ENCODE peak calls at places on chromosomes 11 and 22, in nine cellular contexts. One of them, this sample, is unnamed.

GRCh38 chr11:82718307-82718706 is 15.4 kb downstream of the FAM181B start:
- DNase-seq in PC-3: peak
- DNase-seq in cardiac muscle cell: peak
- DNase-seq in prostate gland: no peak
- DNase-seq in substantia nigra: peak
- DNase-seq in heart left ventricle: no peak
- DNase-seq in sigmoid colon: no peak
- DNase-seq in dorsolateral prefrontal cortex: peak
- DNase-seq in body of pancreas: peak
- DNase-seq in this sample: no peak

GRCh38 chr11:126138636-126139540 is 72.6 kb downstream of the RPUSD4 start:
- DNase-seq in dorsolateral prefrontal cortex: no peak
- DNase-seq in body of pancreas: no peak
- DNase-seq in PC-3: no peak
- DNase-seq in substantia nigra: no peak
- DNase-seq in heart left ventricle: no peak
- DNase-seq in prostate gland: no peak
- DNase-seq in cardiac muscle cell: peak
- DNase-seq in sigmoid colon: peak
- DNase-seq in this sample: peak

GRCh38 chr22:20948450-20948849 is 18.6 kb upstream of the AIFM3 start:
- DNase-seq in substantia nigra: no peak
- DNase-seq in heart left ventricle: no peak
- DNase-seq in prostate gland: no peak
- DNase-seq in sigmoid colon: no peak
- DNase-seq in PC-3: no peak
- DNase-seq in dorsolateral prefrontal cortex: no peak
- DNase-seq in cardiac muscle cell: no peak
- DNase-seq in body of pancreas: no peak
- DNase-seq in this sample: no peak

GRCh38 chr11:103532133-103532788 is 423.0 kb downstream of the DYNC2H1 start:
- DNase-seq in dorsolateral prefrontal cortex: no peak
- DNase-seq in PC-3: peak
- DNase-seq in body of pancreas: no peak
- DNase-seq in heart left ventricle: no peak
- DNase-seq in sigmoid colon: no peak
- DNase-seq in cardiac muscle cell: peak
- DNase-seq in prostate gland: no peak
- DNase-seq in substantia nigra: no peak
- DNase-seq in this sample: no peak

GRCh38 chr11:71452354-71453020 is 516 bp upstream of the NADSYN1 start:
- DNase-seq in heart left ventricle: peak
- DNase-seq in cardiac muscle cell: peak
- DNase-seq in prostate gland: peak
- DNase-seq in PC-3: peak
- DNase-seq in sigmoid colon: peak
- DNase-seq in dorsolateral prefrontal cortex: peak
- DNase-seq in substantia nigra: no peak
- DNase-seq in body of pancreas: peak
- DNase-seq in this sample: peak

GRCh38 chr11:64556044-64556720 is 34.8 kb upstream of the SLC22A12 start:
- DNase-seq in PC-3: no peak
- DNase-seq in sigmoid colon: peak
- DNase-seq in prostate gland: no peak
- DNase-seq in substantia nigra: no peak
- DNase-seq in dorsolateral prefrontal cortex: no peak
- DNase-seq in heart left ventricle: no peak
- DNase-seq in cardiac muscle cell: no peak
- DNase-seq in body of pancreas: no peak
- DNase-seq in this sample: no peak

GRCh38 chr11:119479685-119480275 is 56.8 kb upstream of the THY1 start:
- DNase-seq in prostate gland: no peak
- DNase-seq in heart left ventricle: no peak
- DNase-seq in dorsolateral prefrontal cortex: no peak
- DNase-seq in substantia nigra: no peak
- DNase-seq in sigmoid colon: no peak
- DNase-seq in PC-3: peak
- DNase-seq in cardiac muscle cell: peak
- DNase-seq in body of pancreas: no peak
- DNase-seq in this sample: peak

GRCh38 chr11:34825670-34826383 is 90.4 kb downstream of the APIP start:
- DNase-seq in body of pancreas: peak
- DNase-seq in cardiac muscle cell: no peak
- DNase-seq in heart left ventricle: no peak
- DNase-seq in substantia nigra: no peak
- DNase-seq in dorsolateral prefrontal cortex: no peak
- DNase-seq in sigmoid colon: no peak
- DNase-seq in PC-3: peak
- DNase-seq in prostate gland: peak
- DNase-seq in this sample: no peak

GRCh38 chr11:88089134-88089533 is 86.1 kb downstream of the RAB38 start:
- DNase-seq in sigmoid colon: no peak
- DNase-seq in dorsolateral prefrontal cortex: no peak
- DNase-seq in prostate gland: no peak
- DNase-seq in heart left ventricle: no peak
- DNase-seq in PC-3: no peak
- DNase-seq in cardiac muscle cell: no peak
- DNase-seq in body of pancreas: no peak
- DNase-seq in substantia nigra: no peak
- DNase-seq in this sample: no peak

GRCh38 chr11:70424765-70425164 is 26.4 kb downstream of the CTTN start:
- DNase-seq in cardiac muscle cell: no peak
- DNase-seq in heart left ventricle: no peak
- DNase-seq in sigmoid colon: no peak
- DNase-seq in PC-3: no peak
- DNase-seq in prostate gland: no peak
- DNase-seq in dorsolateral prefrontal cortex: no peak
- DNase-seq in body of pancreas: no peak
- DNase-seq in substantia nigra: no peak
- DNase-seq in this sample: no peak

GRCh38 chr22:48261706-48262105 is 1499.3 kb downstream of the TBC1D22A start:
- DNase-seq in sigmoid colon: no peak
- DNase-seq in heart left ventricle: no peak
- DNase-seq in prostate gland: no peak
- DNase-seq in cardiac muscle cell: no peak
- DNase-seq in PC-3: no peak
- DNase-seq in body of pancreas: no peak
- DNase-seq in dorsolateral prefrontal cortex: no peak
- DNase-seq in substantia nigra: no peak
- DNase-seq in this sample: no peak

GRCh38 chr11:101717621-101718020 is 133.8 kb upstream of the TRPC6 start:
- DNase-seq in dorsolateral prefrontal cortex: no peak
- DNase-seq in prostate gland: no peak
- DNase-seq in heart left ventricle: no peak
- DNase-seq in PC-3: peak
- DNase-seq in substantia nigra: no peak
- DNase-seq in cardiac muscle cell: no peak
- DNase-seq in body of pancreas: no peak
- DNase-seq in sigmoid colon: no peak
- DNase-seq in this sample: no peak

GRCh38 chr22:17970205-17970708 is 54.1 kb downstream of the MICAL3 start:
- DNase-seq in substantia nigra: no peak
- DNase-seq in heart left ventricle: no peak
- DNase-seq in body of pancreas: no peak
- DNase-seq in dorsolateral prefrontal cortex: no peak
- DNase-seq in prostate gland: no peak
- DNase-seq in cardiac muscle cell: peak
- DNase-seq in sigmoid colon: no peak
- DNase-seq in PC-3: no peak
- DNase-seq in this sample: no peak

GRCh38 chr22:32579533-32580220 is 105.1 kb downstream of the FBXO7 start:
- DNase-seq in prostate gland: no peak
- DNase-seq in PC-3: no peak
- DNase-seq in dorsolateral prefrontal cortex: no peak
- DNase-seq in sigmoid colon: no peak
- DNase-seq in heart left ventricle: peak
- DNase-seq in substantia nigra: no peak
- DNase-seq in body of pancreas: no peak
- DNase-seq in cardiac muscle cell: no peak
- DNase-seq in this sample: no peak
- H3K27ac ChIP-seq in prostate gland: no peak
- H3K27ac ChIP-seq in PC-3: no peak
- H3K27ac ChIP-seq in dorsolateral prefrontal cortex: no peak
- H3K27ac ChIP-seq in sigmoid colon: no peak
- H3K27ac ChIP-seq in heart left ventricle: peak
- H3K27ac ChIP-seq in substantia nigra: no peak
- H3K27ac ChIP-seq in body of pancreas: no peak
- H3K27ac ChIP-seq in cardiac muscle cell: no peak
- H3K27ac ChIP-seq in this sample: peak

DNA sequence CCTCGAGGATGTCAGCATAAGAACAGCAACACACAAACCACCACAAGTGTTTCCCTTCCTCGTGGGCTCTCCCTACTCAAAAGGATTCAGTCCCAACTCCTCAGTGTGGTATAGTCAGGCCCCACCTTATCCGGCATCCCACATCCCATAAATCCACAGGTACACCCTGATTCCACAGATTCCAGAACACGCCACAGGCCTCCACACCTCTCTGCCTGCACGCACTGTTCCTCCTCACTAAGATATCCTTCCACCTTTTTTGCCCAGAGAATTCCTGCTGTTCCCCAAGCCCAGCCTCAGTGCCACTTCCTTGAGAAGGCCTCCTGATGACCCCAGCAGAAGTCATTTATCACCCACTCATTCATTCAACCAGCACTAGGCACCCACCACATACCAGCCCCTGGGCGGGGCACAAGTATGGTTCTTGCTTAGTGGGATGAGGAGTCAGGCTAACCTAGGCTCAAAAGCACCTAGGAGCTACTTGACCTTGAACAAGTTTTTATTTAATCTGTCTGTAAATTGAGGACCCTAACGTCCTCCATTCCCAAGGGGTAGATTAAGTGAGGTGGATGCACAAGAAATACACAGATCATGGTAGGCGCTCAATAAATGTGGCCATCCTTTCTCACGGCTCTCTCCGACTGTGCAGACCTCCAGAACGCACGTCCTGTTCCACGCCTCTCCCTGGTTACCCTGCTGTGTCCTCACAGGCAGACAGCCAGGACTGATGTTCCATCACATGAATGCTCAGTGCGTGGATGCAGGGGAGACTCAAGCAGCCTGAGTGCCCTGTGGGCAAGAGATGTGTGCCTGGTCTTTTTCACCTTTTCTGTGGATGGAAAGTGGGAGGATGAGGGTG is 2.1 kb upstream of the KCNJ4 start:
- DNase-seq in substantia nigra: no peak
- DNase-seq in PC-3: no peak
- DNase-seq in prostate gland: no peak
- DNase-seq in cardiac muscle cell: no peak
- DNase-seq in heart left ventricle: no peak
- DNase-seq in body of pancreas: no peak
- DNase-seq in dorsolateral prefrontal cortex: no peak
- DNase-seq in sigmoid colon: no peak
- DNase-seq in this sample: no peak
- H3K27ac ChIP-seq in substantia nigra: no peak
- H3K27ac ChIP-seq in PC-3: no peak
- H3K27ac ChIP-seq in prostate gland: no peak
- H3K27ac ChIP-seq in cardiac muscle cell: no peak
- H3K27ac ChIP-seq in heart left ventricle: no peak
- H3K27ac ChIP-seq in body of pancreas: no peak
- H3K27ac ChIP-seq in dorsolateral prefrontal cortex: no peak
- H3K27ac ChIP-seq in sigmoid colon: no peak
- H3K27ac ChIP-seq in this sample: no peak

GRCh38 chr11:16889905-16890304 is 124.3 kb downstream of the PLEKHA7 start:
- DNase-seq in dorsolateral prefrontal cortex: no peak
- DNase-seq in cardiac muscle cell: no peak
- DNase-seq in substantia nigra: no peak
- DNase-seq in PC-3: no peak
- DNase-seq in heart left ventricle: no peak
- DNase-seq in prostate gland: no peak
- DNase-seq in body of pancreas: no peak
- DNase-seq in sigmoid colon: no peak
- DNase-seq in this sample: no peak

GRCh38 chr11:16891964-16892363 is 122.2 kb downstream of the PLEKHA7 start:
- DNase-seq in dorsolateral prefrontal cortex: no peak
- DNase-seq in heart left ventricle: no peak
- DNase-seq in prostate gland: no peak
- DNase-seq in cardiac muscle cell: peak
- DNase-seq in sigmoid colon: no peak
- DNase-seq in PC-3: peak
- DNase-seq in substantia nigra: no peak
- DNase-seq in body of pancreas: no peak
- DNase-seq in this sample: no peak

GRCh38 chr11:16893456-16894076 is 120.6 kb downstream of the PLEKHA7 start:
- DNase-seq in dorsolateral prefrontal cortex: no peak
- DNase-seq in substantia nigra: no peak
- DNase-seq in sigmoid colon: no peak
- DNase-seq in heart left ventricle: no peak
- DNase-seq in body of pancreas: peak
- DNase-seq in PC-3: peak
- DNase-seq in cardiac muscle cell: no peak
- DNase-seq in prostate gland: peak
- DNase-seq in this sample: no peak

GRCh38 chr11:16890442-16890841 is 123.8 kb downstream of the PLEKHA7 start:
- DNase-seq in PC-3: no peak
- DNase-seq in prostate gland: no peak
- DNase-seq in cardiac muscle cell: no peak
- DNase-seq in substantia nigra: no peak
- DNase-seq in heart left ventricle: no peak
- DNase-seq in body of pancreas: no peak
- DNase-seq in dorsolateral prefrontal cortex: no peak
- DNase-seq in sigmoid colon: no peak
- DNase-seq in this sample: no peak

DNA sequence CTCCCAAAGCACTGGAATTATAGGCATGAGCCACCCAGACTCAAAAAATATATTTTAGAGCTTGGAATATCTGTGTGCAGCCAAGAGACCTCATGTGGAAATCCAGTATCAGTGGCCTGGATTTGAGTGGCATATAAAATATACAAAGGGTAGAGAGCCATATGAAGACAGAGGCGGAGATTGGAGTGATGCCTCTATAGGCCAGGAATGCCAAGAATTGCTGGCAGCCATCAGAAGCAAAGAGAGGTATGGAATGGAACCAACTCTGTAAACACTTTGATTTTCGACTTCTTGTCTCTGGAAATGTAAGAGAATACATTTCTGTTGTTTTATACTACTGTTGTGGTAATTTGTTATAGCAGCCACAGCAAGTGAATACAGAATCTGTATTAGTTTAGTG is 123.0 kb downstream of the PLEKHA7 start:
- DNase-seq in cardiac muscle cell: peak
- DNase-seq in sigmoid colon: no peak
- DNase-seq in heart left ventricle: no peak
- DNase-seq in body of pancreas: no peak
- DNase-seq in substantia nigra: no peak
- DNase-seq in prostate gland: no peak
- DNase-seq in PC-3: peak
- DNase-seq in dorsolateral prefrontal cortex: no peak
- DNase-seq in this sample: no peak
- H3K27ac ChIP-seq in cardiac muscle cell: no peak
- H3K27ac ChIP-seq in sigmoid colon: no peak
- H3K27ac ChIP-seq in heart left ventricle: no peak
- H3K27ac ChIP-seq in body of pancreas: no peak
- H3K27ac ChIP-seq in substantia nigra: no peak
- H3K27ac ChIP-seq in prostate gland: no peak
- H3K27ac ChIP-seq in PC-3: no peak
- H3K27ac ChIP-seq in dorsolateral prefrontal cortex: no peak
- H3K27ac ChIP-seq in this sample: no peak

DNA sequence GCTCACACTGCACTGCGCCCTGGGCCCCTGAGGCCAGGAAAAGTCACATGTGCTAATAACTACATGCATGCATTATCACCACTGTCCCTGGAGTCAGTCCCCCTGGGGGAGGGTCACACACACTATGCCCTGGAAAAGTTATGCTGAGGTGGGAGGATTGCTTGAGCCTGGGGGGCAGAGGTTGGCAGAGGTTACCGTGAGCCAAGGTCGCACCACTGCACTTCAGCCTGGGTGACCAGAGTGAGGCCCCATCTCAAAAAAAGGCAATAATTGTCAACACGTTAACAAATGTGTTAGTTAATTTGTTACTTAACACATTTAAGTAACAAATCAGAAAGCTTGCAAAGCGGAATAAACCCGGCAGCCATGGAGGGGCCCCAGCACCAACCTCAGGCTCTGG is 13.3 kb upstream of the SEC14L6 start:
- DNase-seq in heart left ventricle: no peak
- DNase-seq in PC-3: no peak
- DNase-seq in body of pancreas: no peak
- DNase-seq in dorsolateral prefrontal cortex: no peak
- DNase-seq in substantia nigra: no peak
- DNase-seq in sigmoid colon: no peak
- DNase-seq in cardiac muscle cell: no peak
- DNase-seq in prostate gland: no peak
- DNase-seq in this sample: no peak
- H3K27ac ChIP-seq in heart left ventricle: no peak
- H3K27ac ChIP-seq in PC-3: no peak
- H3K27ac ChIP-seq in body of pancreas: no peak
- H3K27ac ChIP-seq in dorsolateral prefrontal cortex: no peak
- H3K27ac ChIP-seq in substantia nigra: peak
- H3K27ac ChIP-seq in sigmoid colon: no peak
- H3K27ac ChIP-seq in cardiac muscle cell: no peak
- H3K27ac ChIP-seq in prostate gland: no peak
- H3K27ac ChIP-seq in this sample: no peak